ENCODE peak calls at places on chromosome X, in six cellular contexts. H is WTC11; P is naive thymus-derived CD4-positive, alpha-beta T cell; K is aorta; D is NT2/D1; T is AG20443. R is an unnamed sample.

GRCh38 chrX:96752776-96753175 is 68.1 kb downstream of the DIAPH2 start:
- DNase-seq in P (no peak), T (no peak), K (no peak), H (no peak), D (no peak), R (no peak)

GRCh38 chrX:100944601-100945000 is 15.9 kb upstream of the XKRX start:
- DNase-seq in H (no peak), P (no peak), K (no peak), D (no peak), T (no peak), R (no peak)

GRCh38 chrX:74251006-74251930 is 52.7 kb upstream of the ZCCHC13 start:
- DNase-seq in P (no peak), D (no peak), K (no peak), T (peak; percentile 24), H (no peak), R (peak; percentile 69)

GRCh38 chrX:119654112-119654531 is 38.8 kb downstream of the SEPTIN6 start:
- DNase-seq in D (no peak), H (no peak), T (no peak), P (no peak), K (no peak), R (peak; percentile 40)

GRCh38 chrX:40201486-40201885 is 103.7 kb upstream of the BCOR start:
- DNase-seq in K (no peak), H (no peak), P (no peak), D (no peak), T (no peak), R (no peak)

GRCh38 chrX:630007-630921 is at the start of gene SHOX:
- DNase-seq in H (peak; percentile 46), D (no peak), P (no peak), K (no peak), T (no peak), R (no peak)

GRCh38 chrX:111568356-111568755 is 56.9 kb downstream of the SERTM2 start:
- DNase-seq in K (no peak), H (peak; percentile 18), P (no peak), D (no peak), T (peak; percentile 10), R (no peak)

GRCh38 chrX:69562904-69563568 is 52.9 kb upstream of the EDA start:
- DNase-seq in P (no peak), K (no peak), H (no peak), D (no peak), T (no peak), R (no peak)

GRCh38 chrX:13090261-13091110 is 46.1 kb upstream of the FAM9C start:
- DNase-seq in H (no peak), T (no peak), K (no peak), D (no peak), P (no peak), R (no peak)